ENCODE peak calls at places on chromosomes 6 and 20, in eight cellular contexts. Z is erythroblast, E is WTC11, I is IMR-90, U is ELF-1, B is SJSA1, Q is coronary artery, K is testis. M is an unnamed sample.
A peak's percentile ranks its signal among the peaks of the same experiment; 100 is the strongest.

GRCh38 chr6:28353981-28354676 is 4.4 kb downstream of the ZKSCAN3 start:
- DNase-seq in Z (peak; percentile 37), E (no peak), I (peak; percentile 33), U (no peak), B (peak; percentile 77), Q (no peak), K (no peak), M (no peak)

GRCh38 chr20:7765221-7765620 is 175.0 kb downstream of the HAO1 start:
- DNase-seq in Z (no peak), E (no peak), I (no peak), U (no peak), B (no peak), Q (no peak), K (no peak), M (no peak)

GRCh38 chr20:32695089-32695488 is 21.3 kb upstream of the C20orf203 start:
- DNase-seq in Z (no peak), E (no peak), I (no peak), U (peak; percentile 52), B (no peak), Q (no peak), K (no peak), M (no peak)

GRCh38 chr6:129497591-129498555 is 212.1 kb downstream of the ARHGAP18 start:
- DNase-seq in Z (no peak), E (no peak), I (peak; percentile 14), U (no peak), B (no peak), Q (no peak), K (no peak), M (no peak)

GRCh38 chr6:143810745-143811144 is 32.4 kb upstream of the LTV1 start:
- DNase-seq in Z (no peak), E (no peak), I (no peak), U (no peak), B (no peak), Q (no peak), K (no peak), M (no peak)

GRCh38 chr6:6870914-6871313 is 236.8 kb upstream of the RREB1 start:
- DNase-seq in Z (no peak), E (no peak), I (no peak), U (no peak), B (no peak), Q (no peak), K (no peak), M (no peak)

GRCh38 chr6:74966712-74967111 is 239.1 kb downstream of the COL12A1 start:
- DNase-seq in Z (no peak), E (no peak), I (no peak), U (no peak), B (no peak), Q (no peak), K (no peak), M (no peak)

GRCh38 chr6:109318328-109318876 is 63.9 kb downstream of the CD164 start:
- DNase-seq in Z (no peak), E (no peak), I (no peak), U (no peak), B (no peak), Q (no peak), K (peak; percentile 73), M (no peak)

GRCh38 chr20:51143652-51144051 is 120.7 kb upstream of the KCNG1 start:
- DNase-seq in Z (no peak), E (no peak), I (no peak), U (no peak), B (no peak), Q (no peak), K (no peak), M (no peak)

GRCh38 chr6:159727717-159728440 is 573 bp downstream of the WTAP start:
- DNase-seq in Z (peak; percentile 87), E (no peak), I (no peak), U (peak; percentile 70), B (peak; percentile 73), Q (no peak), K (no peak), M (no peak)

GRCh38 chr20:57429579-57430202 is 38.5 kb downstream of the RBM38 start:
- DNase-seq in Z (no peak), E (no peak), I (peak; percentile 63), U (no peak), B (no peak), Q (no peak), K (no peak), M (no peak)

GRCh38 chr20:5513975-5514516 is 197.3 kb upstream of the PROKR2 start:
- DNase-seq in Z (no peak), E (no peak), I (peak; percentile 49), U (no peak), B (peak; percentile 49), Q (no peak), K (no peak), M (no peak)

GRCh38 chr6:91464718-91465117 is 877.8 kb upstream of the MAP3K7 start:
- DNase-seq in Z (no peak), E (no peak), I (no peak), U (no peak), B (no peak), Q (no peak), K (no peak), M (no peak)

GRCh38 chr6:166618866-166619761 is 7.9 kb downstream of the RPS6KA2 start:
- DNase-seq in Z (no peak), E (no peak), I (peak; percentile 87), U (no peak), B (no peak), Q (no peak), K (no peak), M (no peak)

GRCh38 chr20:34180460-34181108 is 60.6 kb upstream of the ASIP start:
- DNase-seq in Z (no peak), E (no peak), I (no peak), U (peak; percentile 33), B (no peak), Q (no peak), K (no peak), M (no peak)

GRCh38 chr6:150006961-150007464 is 18.3 kb downstream of the RAET1L start:
- DNase-seq in Z (peak; percentile 45), E (no peak), I (peak; percentile 13), U (no peak), B (no peak), Q (no peak), K (no peak), M (no peak)

GRCh38 chr20:53162251-53162835 is 190.2 kb downstream of the TSHZ2 start:
- DNase-seq in Z (peak; percentile 8), E (peak; percentile 29), I (peak; percentile 47), U (peak; percentile 80), B (peak; percentile 29), Q (no peak), K (peak; percentile 53), M (no peak)

GRCh38 chr6:135088818-135089809 is 34.5 kb upstream of the HBS1L start:
- DNase-seq in Z (peak; percentile 84), E (no peak), I (peak; percentile 72), U (no peak), B (no peak), Q (no peak), K (no peak), M (no peak)

GRCh38 chr20:63704749-63705117 is 3.0 kb downstream of the ARFRP1 start:
- DNase-seq in Z (no peak), E (no peak), I (no peak), U (no peak), B (no peak), Q (peak; percentile 72), K (no peak), M (no peak)

GRCh38 chr6:22784611-22785010 is 215.2 kb downstream of the HDGFL1 start:
- DNase-seq in Z (no peak), E (no peak), I (peak; percentile 64), U (no peak), B (no peak), Q (no peak), K (no peak), M (no peak)

GRCh38 chr6:82588859-82589412 is 225.3 kb downstream of the TPBG start:
- DNase-seq in Z (no peak), E (no peak), I (no peak), U (no peak), B (no peak), Q (no peak), K (no peak), M (no peak)

GRCh38 chr20:54209216-54209813 is 1.4 kb downstream of the PFDN4 start:
- DNase-seq in Z (peak; percentile 42), E (no peak), I (no peak), U (no peak), B (no peak), Q (no peak), K (no peak), M (no peak)

GRCh38 chr20:54382419-54382818 is 93.0 kb upstream of the DOK5 start:
- DNase-seq in Z (no peak), E (no peak), I (no peak), U (peak; percentile 4), B (no peak), Q (no peak), K (no peak), M (no peak)

GRCh38 chr20:62860391-62860923 is 1.2 kb downstream of the TCFL5 start:
- DNase-seq in Z (no peak), E (no peak), I (peak; percentile 45), U (peak; percentile 50), B (no peak), Q (no peak), K (no peak), M (no peak)

GRCh38 chr20:37643400-37643799 is 50.4 kb upstream of the CTNNBL1 start:
- DNase-seq in Z (no peak), E (no peak), I (no peak), U (no peak), B (no peak), Q (no peak), K (no peak), M (no peak)

GRCh38 chr6:123926000-123926399 is 122.3 kb downstream of the NKAIN2 start:
- DNase-seq in Z (no peak), E (no peak), I (peak; percentile 12), U (no peak), B (no peak), Q (no peak), K (no peak), M (no peak)

GRCh38 chr6:54255881-54256280 is 52.4 kb upstream of the TINAG start:
- DNase-seq in Z (no peak), E (no peak), I (peak; percentile 43), U (no peak), B (no peak), Q (no peak), K (no peak), M (no peak)

GRCh38 chr20:22385602-22386299 is 198.6 kb downstream of the FOXA2 start:
- DNase-seq in Z (no peak), E (no peak), I (no peak), U (peak; percentile 14), B (no peak), Q (no peak), K (no peak), M (no peak)

GRCh38 chr20:45268531-45268930 is 14.2 kb upstream of the SLPI start:
- DNase-seq in Z (no peak), E (no peak), I (no peak), U (no peak), B (no peak), Q (no peak), K (no peak), M (no peak)

GRCh38 chr20:62980970-62981369 is 25.8 kb downstream of the BHLHE23 start:
- DNase-seq in Z (no peak), E (no peak), I (no peak), U (peak; percentile 83), B (no peak), Q (no peak), K (no peak), M (peak; percentile 30)

GRCh38 chr6:47319867-47320266 is 10.2 kb upstream of the TNFRSF21 start:
- DNase-seq in Z (no peak), E (no peak), I (no peak), U (no peak), B (no peak), Q (no peak), K (no peak), M (no peak)

GRCh38 chr6:79070206-79070825 is 7.7 kb downstream of the PHIP start:
- DNase-seq in Z (no peak), E (no peak), I (peak; percentile 26), U (no peak), B (no peak), Q (no peak), K (no peak), M (no peak)

GRCh38 chr6:101883398-101883975 is 490.0 kb downstream of the GRIK2 start:
- DNase-seq in Z (no peak), E (no peak), I (peak; percentile 53), U (no peak), B (no peak), Q (no peak), K (no peak), M (no peak)